ENCODE peak calls at places on chromosomes 7 and 10, in eight cellular contexts. G, J, C, Y, X, U, K and H are unnamed samples.

GRCh38 chr7:106773228-106773627 is 91.9 kb upstream of the PIK3CG start:
- DNase-seq in G (no peak), J (peak; percentile 16), C (no peak), Y (no peak), X (no peak), U (no peak), K (no peak), H (no peak)

GRCh38 chr7:105014725-105015630 is 973 bp downstream of the KMT2E start:
- DNase-seq in G (peak; percentile 59), J (peak; percentile 69), C (peak; percentile 57), Y (peak; percentile 73), X (no peak), U (peak; percentile 64), K (no peak), H (no peak)

GRCh38 chr10:43203491-43204393 is 63.1 kb downstream of the RASGEF1A start:
- DNase-seq in G (no peak), J (no peak), C (peak; percentile 21), Y (peak; percentile 18), X (peak; percentile 77), U (peak; percentile 36), K (no peak), H (no peak)

GRCh38 chr7:34108150-34108549 is 202.8 kb downstream of the BMPER start:
- DNase-seq in G (no peak), J (peak; percentile 67), C (no peak), Y (no peak), X (no peak), U (peak; percentile 26), K (peak; percentile 20), H (peak; percentile 83)

GRCh38 chr10:28897617-28898464 is 220.5 kb downstream of the BAMBI start:
- DNase-seq in G (peak; percentile 32), J (no peak), C (no peak), Y (no peak), X (no peak), U (no peak), K (no peak), H (peak; percentile 91)

GRCh38 chr10:36188054-36188453 is 546.0 kb upstream of the FZD8 start:
- DNase-seq in G (no peak), J (peak; percentile 33), C (no peak), Y (no peak), X (no peak), U (no peak), K (no peak), H (peak; percentile 61)

GRCh38 chr7:142629588-142630260 is 119.5 kb upstream of the PRSS1 start:
- DNase-seq in G (no peak), J (peak; percentile 66), C (no peak), Y (no peak), X (no peak), U (peak; percentile 23), K (peak; percentile 55), H (no peak)

GRCh38 chr10:125928928-125929585 is 32.7 kb downstream of the FANK1 start:
- DNase-seq in G (no peak), J (no peak), C (no peak), Y (no peak), X (no peak), U (no peak), K (no peak), H (no peak)

GRCh38 chr7:95700917-95701316 is 71.4 kb upstream of the DYNC1I1 start:
- DNase-seq in G (no peak), J (no peak), C (no peak), Y (no peak), X (no peak), U (no peak), K (no peak), H (no peak)

DNA sequence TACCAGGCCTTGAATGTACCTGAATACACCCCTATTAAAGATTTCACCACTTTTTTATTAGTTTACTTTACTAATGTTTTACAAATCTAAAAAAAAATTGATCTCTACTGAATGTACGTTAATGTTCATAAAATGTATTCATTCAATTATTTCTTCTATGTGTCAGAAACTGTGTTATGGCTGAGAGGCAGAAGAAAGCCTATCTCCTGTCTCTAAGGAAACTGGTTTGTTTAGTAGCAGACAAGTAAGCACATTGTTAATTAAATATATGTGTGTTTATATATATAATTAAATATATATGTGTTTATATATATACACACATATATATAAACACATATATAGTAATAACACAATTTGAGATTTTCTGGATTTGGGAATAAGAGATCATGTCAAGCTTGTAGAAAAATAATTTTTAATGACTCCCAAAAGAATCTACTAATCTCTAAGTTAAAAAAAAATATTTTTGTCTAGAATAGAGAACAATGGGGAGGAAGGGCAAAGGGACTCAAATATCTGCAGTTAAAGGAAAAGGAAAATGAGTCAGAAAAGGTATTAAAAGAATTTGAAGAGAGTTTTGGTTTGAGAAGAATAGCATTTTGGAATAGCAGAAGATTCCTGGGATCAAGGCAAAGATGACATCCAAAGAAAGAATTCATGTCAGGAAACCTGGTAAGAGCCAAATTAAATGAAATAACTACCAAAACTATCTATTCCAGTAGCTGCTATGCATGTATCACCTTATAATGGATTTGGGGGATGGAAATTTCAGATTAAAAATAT is 92.1 kb downstream of the CH25H start:
- DNase-seq in G (no peak), J (peak; percentile 47), C (no peak), Y (no peak), X (no peak), U (no peak), K (no peak), H (no peak)
- H3K4me3 ChIP-seq in G (no peak overlapping the region), J (no peak overlapping the region), C (no peak overlapping the region), Y (no peak overlapping the region), X (no peak overlapping the region), U (no peak overlapping the region), K (no peak overlapping the region), H (no peak overlapping the region)

GRCh38 chr10:116771891-116772290 is 29.5 kb upstream of the HSPA12A start:
- DNase-seq in G (no peak), J (no peak), C (peak; percentile 43), Y (no peak), X (no peak), U (no peak), K (no peak), H (no peak)

GRCh38 chr10:116772901-116773300 is 30.5 kb upstream of the HSPA12A start:
- DNase-seq in G (no peak), J (no peak), C (no peak), Y (no peak), X (no peak), U (no peak), K (no peak), H (no peak)

GRCh38 chr10:116769791-116770190 is 27.4 kb upstream of the HSPA12A start:
- DNase-seq in G (no peak), J (peak; percentile 56), C (peak; percentile 92), Y (no peak), X (no peak), U (no peak), K (peak; percentile 92), H (no peak)

GRCh38 chr10:116770281-116770680 is 27.9 kb upstream of the HSPA12A start:
- DNase-seq in G (no peak), J (no peak), C (no peak), Y (no peak), X (no peak), U (no peak), K (no peak), H (no peak)

DNA sequence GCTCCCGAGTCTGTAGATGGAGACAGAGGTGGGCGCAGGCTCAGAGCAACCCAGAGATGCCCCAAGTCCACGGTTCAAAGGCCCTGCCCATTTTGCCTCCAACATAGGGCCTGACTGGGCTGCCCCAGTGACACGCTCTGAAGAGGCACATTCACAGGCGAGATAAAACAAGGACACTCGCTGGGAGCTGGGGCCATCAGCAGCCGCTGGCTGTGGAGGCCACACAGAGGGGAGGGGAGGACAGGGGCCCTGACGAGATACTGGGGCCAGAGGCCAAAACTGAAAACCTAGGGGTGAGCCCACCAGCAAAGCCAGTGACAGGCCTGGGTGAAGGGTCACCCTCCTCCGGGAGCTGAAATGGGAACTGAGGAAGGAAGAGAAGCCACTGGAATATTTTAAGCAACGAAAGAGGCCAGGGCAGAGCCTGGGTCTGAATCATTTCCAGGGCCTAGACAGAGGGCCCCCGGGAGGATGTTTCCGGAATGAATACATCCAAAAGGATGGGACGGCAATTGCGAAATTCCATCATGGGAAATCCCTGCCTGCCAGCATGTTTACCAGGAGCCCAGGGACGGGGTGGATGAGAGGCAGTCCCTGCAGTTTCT is 28.8 kb upstream of the HSPA12A start:
- DNase-seq in G (no peak), J (peak; percentile 99), C (peak; percentile 93), Y (no peak), X (no peak), U (peak; percentile 72), K (peak; percentile 85), H (peak; percentile 84)
- H3K4me3 ChIP-seq in G (no peak overlapping the region), J (peak overlapping the region; percentile 28), C (no peak overlapping the region), Y (no peak overlapping the region), X (no peak overlapping the region), U (no peak overlapping the region), K (no peak overlapping the region), H (no peak overlapping the region)

GRCh38 chr10:98029149-98030092 is 1.0 kb downstream of the CRTAC1 start:
- DNase-seq in G (peak; percentile 37), J (no peak), C (no peak), Y (no peak), X (no peak), U (no peak), K (no peak), H (no peak)
- H3K4me3 ChIP-seq in G (peak overlapping the region; percentile 67), J (no peak overlapping the region), C (no peak overlapping the region), Y (no peak overlapping the region), X (peak overlapping the region; percentile 67), U (no peak overlapping the region), K (no peak overlapping the region), H (peak overlapping the region; percentile 48)

GRCh38 chr10:31866118-31866670 is 62.4 kb downstream of the ARHGAP12 start:
- DNase-seq in G (no peak), J (no peak), C (no peak), Y (peak; percentile 5), X (no peak), U (no peak), K (no peak), H (no peak)

GRCh38 chr10:31867646-31868045 is 61.0 kb downstream of the ARHGAP12 start:
- DNase-seq in G (no peak), J (peak; percentile 67), C (no peak), Y (no peak), X (no peak), U (no peak), K (no peak), H (no peak)

DNA sequence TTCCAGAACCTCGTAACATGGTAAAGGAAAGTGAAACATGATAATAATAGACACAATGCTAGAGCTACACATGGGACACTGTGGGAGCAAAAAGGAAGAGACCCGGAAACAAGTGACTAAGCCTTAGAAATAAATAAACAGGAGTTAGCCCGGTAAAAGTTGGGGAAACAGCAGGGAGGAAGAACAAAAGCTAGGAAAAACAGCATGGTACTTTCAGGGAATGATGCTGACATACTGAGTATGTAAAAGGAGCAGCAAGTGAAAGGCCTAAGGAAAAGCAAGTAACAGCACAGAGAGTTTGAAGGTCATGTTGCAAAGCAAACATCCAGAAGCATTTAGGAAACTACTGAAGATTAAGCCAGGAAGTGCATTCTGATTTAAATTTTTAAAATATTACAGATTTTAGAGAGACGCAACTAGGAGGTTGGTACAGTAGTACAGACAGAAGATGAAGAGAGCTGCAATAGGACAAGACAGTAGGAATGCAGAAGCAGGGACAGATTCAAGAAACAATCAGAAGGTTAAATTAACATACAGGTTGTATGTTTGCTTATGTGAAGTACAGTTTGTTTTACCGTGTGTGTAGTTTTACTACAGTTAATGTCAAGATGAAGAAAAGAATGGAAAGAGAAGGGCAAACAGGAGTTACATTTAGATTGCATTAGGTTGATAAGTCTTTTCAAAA is 63.7 kb downstream of the ARHGAP12 start:
- DNase-seq in G (no peak), J (peak; percentile 50), C (no peak), Y (no peak), X (no peak), U (no peak), K (peak; percentile 12), H (no peak)
- H3K4me3 ChIP-seq in G (no peak overlapping the region), J (peak overlapping the region; percentile 42), C (no peak overlapping the region), Y (no peak overlapping the region), X (no peak overlapping the region), U (no peak overlapping the region), K (no peak overlapping the region), H (no peak overlapping the region)